ENCODE peak calls at places on chromosome 11, in four cellular contexts. One of them, this sample, is unnamed. For H3K4me1 and H3K27me3, the result is how much of the 10 kb centered on the place peaks cover.

GRCh38 chr11:60984616-60985015 is 13.1 kb downstream of the CD6 start:
- DNase-seq in transverse colon: no peak
- DNase-seq in stomach: no peak
- DNase-seq in GM12878: no peak
- DNase-seq in this sample: no peak

GRCh38 chr11:2428322-2428795 is 16.0 kb downstream of the TRPM5 start:
- DNase-seq in transverse colon: peak
- DNase-seq in stomach: peak
- DNase-seq in GM12878: no peak
- DNase-seq in this sample: peak

GRCh38 chr11:86116386-86116726 is 47.5 kb upstream of the PICALM start:
- DNase-seq in transverse colon: no peak
- DNase-seq in stomach: no peak
- DNase-seq in GM12878: peak
- DNase-seq in this sample: no peak

GRCh38 chr11:55942785-55943392 is 6.7 kb upstream of the OR5I1 start:
- DNase-seq in transverse colon: no peak
- DNase-seq in stomach: no peak
- DNase-seq in GM12878: no peak
- DNase-seq in this sample: peak

GRCh38 chr11:131579932-131580387 is 209.5 kb downstream of the NTM start:
- DNase-seq in transverse colon: no peak
- DNase-seq in stomach: no peak
- DNase-seq in GM12878: no peak
- DNase-seq in this sample: no peak

GRCh38 chr11:76796511-76797203 is 13.5 kb downstream of the TSKU start:
- DNase-seq in transverse colon: peak
- DNase-seq in stomach: no peak
- DNase-seq in GM12878: no peak
- DNase-seq in this sample: no peak

GRCh38 chr11:120554771-120555432 is 43.4 kb downstream of the GRIK4 start:
- DNase-seq in transverse colon: no peak
- DNase-seq in stomach: no peak
- DNase-seq in GM12878: no peak
- DNase-seq in this sample: no peak

GRCh38 chr11:119057000-119057769 is at the start of gene HYOU1:
- DNase-seq in transverse colon: peak
- DNase-seq in stomach: peak
- DNase-seq in GM12878: peak
- DNase-seq in this sample: peak

GRCh38 chr11:9716275-9717039 is 52.6 kb downstream of the SWAP70 start:
- DNase-seq in transverse colon: no peak
- DNase-seq in stomach: no peak
- DNase-seq in GM12878: peak
- DNase-seq in this sample: no peak

GRCh38 chr11:83361831-83362230 is 75.7 kb upstream of the CCDC90B start:
- DNase-seq in transverse colon: no peak
- DNase-seq in stomach: no peak
- DNase-seq in GM12878: no peak
- DNase-seq in this sample: no peak

GRCh38 chr11:134882141-134882540 is 470.1 kb upstream of the B3GAT1 start:
- DNase-seq in transverse colon: no peak
- DNase-seq in stomach: no peak
- DNase-seq in GM12878: no peak
- DNase-seq in this sample: no peak

GRCh38 chr11:63920126-63920869 is 3.3 kb upstream of the RCOR2 start:
- DNase-seq in transverse colon: peak
- DNase-seq in stomach: peak
- DNase-seq in GM12878: no peak
- DNase-seq in this sample: no peak

GRCh38 chr11:59560290-59560701 is 49.0 kb downstream of the OR4D9 start:
- DNase-seq in transverse colon: peak
- DNase-seq in stomach: peak
- DNase-seq in GM12878: peak
- DNase-seq in this sample: no peak

GRCh38 chr11:60910711-60911366 is 3.1 kb upstream of the TMEM109 start:
- DNase-seq in transverse colon: no peak
- DNase-seq in stomach: no peak
- DNase-seq in GM12878: no peak
- DNase-seq in this sample: no peak

GRCh38 chr11:74232316-74232950 is 61.3 kb downstream of the PPME1 start:
- DNase-seq in transverse colon: no peak
- DNase-seq in stomach: no peak
- DNase-seq in GM12878: no peak
- DNase-seq in this sample: no peak

GRCh38 chr11:64882243-64882642 is 3.8 kb upstream of the EHD1 start:
- DNase-seq in transverse colon: no peak
- DNase-seq in stomach: no peak
- DNase-seq in GM12878: no peak
- DNase-seq in this sample: no peak

DNA sequence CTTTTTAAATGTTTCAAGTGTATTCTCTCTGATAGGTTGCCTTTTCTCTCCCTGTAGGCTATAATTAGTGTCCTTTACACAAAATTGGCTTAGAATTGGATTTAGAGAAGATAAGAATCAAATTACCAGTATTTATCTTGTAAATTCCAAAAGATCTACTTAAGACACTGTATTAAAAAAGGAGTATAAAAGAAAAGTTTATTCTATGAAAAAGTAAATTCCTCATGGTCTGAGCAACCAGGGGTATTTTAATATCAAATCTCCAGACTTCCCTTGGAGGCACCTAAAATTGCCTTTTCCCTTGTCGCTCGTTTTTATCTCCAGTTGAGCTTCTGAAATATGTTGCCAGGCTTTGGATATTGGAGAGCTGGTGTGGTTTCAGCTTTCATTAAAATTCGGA is 36.4 kb downstream of the ZBTB16 start:
- DNase-seq in transverse colon: no peak
- DNase-seq in stomach: no peak
- DNase-seq in GM12878: no peak
- DNase-seq in this sample: no peak
- H3K4me1 ChIP-seq in transverse colon: under half
- H3K4me1 ChIP-seq in stomach: half or more
- H3K4me1 ChIP-seq in GM12878: under half
- H3K4me1 ChIP-seq in this sample: under half

GRCh38 chr11:72735495-72736027 is 16.6 kb downstream of the ARAP1 start:
- DNase-seq in transverse colon: no peak
- DNase-seq in stomach: no peak
- DNase-seq in GM12878: no peak
- DNase-seq in this sample: no peak
- TF ChIP-seq POLR2AphosphoS5 in transverse colon: peak
- TF ChIP-seq POLR2AphosphoS5 in stomach: peak
- TF ChIP-seq POLR2AphosphoS5 in GM12878: no peak
- TF ChIP-seq POLR2AphosphoS5 in this sample: no peak

DNA sequence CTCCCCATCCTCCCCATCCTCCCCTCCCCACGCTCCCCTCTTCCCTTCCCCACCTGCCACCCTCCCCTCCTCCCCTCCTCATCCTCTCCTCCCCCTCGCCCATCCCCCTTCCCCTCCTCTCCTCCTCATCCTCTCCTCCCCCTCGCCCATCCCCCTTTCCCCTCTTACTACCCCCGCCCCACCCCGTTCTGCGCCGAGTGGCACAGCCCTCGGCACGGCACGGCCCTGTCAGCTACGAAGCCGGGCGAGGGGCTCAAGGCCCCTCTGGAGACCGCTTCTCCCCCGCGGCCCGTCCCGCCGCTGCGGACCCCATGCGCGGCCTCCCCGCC is 449.9 kb downstream of the OPCML start:
- DNase-seq in transverse colon: peak
- DNase-seq in stomach: no peak
- DNase-seq in GM12878: no peak
- DNase-seq in this sample: no peak
- H3K27me3 ChIP-seq in transverse colon: under half
- H3K27me3 ChIP-seq in stomach: under half
- H3K27me3 ChIP-seq in GM12878: under half
- H3K27me3 ChIP-seq in this sample: under half

GRCh38 chr11:576791-577610 is 731 bp downstream of the PHRF1 start:
- DNase-seq in transverse colon: no peak
- DNase-seq in stomach: no peak
- DNase-seq in GM12878: no peak
- DNase-seq in this sample: no peak
- H3K4me1 ChIP-seq in transverse colon: under half
- H3K4me1 ChIP-seq in stomach: half or more
- H3K4me1 ChIP-seq in GM12878: under half
- H3K4me1 ChIP-seq in this sample: under half

DNA sequence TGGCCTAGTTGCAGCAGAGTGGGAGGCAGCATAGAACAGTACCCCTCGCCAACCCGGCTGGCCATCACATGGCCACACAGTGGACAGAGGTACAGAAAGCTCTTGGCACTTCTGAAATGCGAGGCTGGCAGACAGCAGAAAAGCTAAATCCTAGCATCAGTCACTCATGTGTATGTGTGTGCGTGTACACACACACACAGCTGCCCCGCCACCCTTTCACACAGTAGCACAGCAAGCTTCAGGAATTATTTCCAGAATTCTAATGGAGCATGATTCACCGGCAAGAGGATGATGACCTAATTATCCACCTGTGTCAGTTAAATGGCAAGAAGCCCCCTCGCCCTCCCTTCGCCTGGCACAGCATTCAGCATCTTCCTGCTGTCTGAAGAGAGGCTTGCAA is 336.1 kb downstream of the SHANK2 start:
- DNase-seq in transverse colon: no peak
- DNase-seq in stomach: no peak
- DNase-seq in GM12878: no peak
- DNase-seq in this sample: no peak
- TF ChIP-seq POLR2AphosphoS5 in transverse colon: no peak
- TF ChIP-seq POLR2AphosphoS5 in stomach: no peak
- TF ChIP-seq POLR2AphosphoS5 in GM12878: no peak
- TF ChIP-seq POLR2AphosphoS5 in this sample: no peak

DNA sequence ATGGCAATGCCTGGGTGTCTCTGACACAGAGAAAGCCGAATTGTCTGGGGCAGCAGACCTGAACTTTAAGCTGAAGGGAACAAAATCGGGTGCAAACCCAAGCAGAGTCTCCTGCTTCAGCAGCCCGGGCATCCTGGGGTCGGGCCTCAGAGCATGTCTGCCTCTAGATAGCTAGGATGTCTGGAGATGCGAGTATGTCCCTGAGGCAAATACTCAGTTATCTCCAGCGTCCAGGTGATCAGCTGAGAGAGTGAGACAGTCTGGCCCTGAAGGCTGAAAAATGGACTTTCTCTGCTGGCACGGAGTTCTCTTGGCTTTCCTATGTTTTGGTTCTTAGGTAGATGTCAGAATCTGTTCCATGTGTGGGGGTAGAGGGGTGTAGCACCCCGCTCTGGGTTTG is 3.3 kb downstream of the ADAMTS8 start:
- DNase-seq in transverse colon: no peak
- DNase-seq in stomach: no peak
- DNase-seq in GM12878: no peak
- DNase-seq in this sample: no peak
- H3K27me3 ChIP-seq in transverse colon: under half
- H3K27me3 ChIP-seq in stomach: under half
- H3K27me3 ChIP-seq in GM12878: under half
- H3K27me3 ChIP-seq in this sample: under half

This sample was measured in Panc1.